ENCODE peak calls at places on chromosomes 16 and 17, in four cellular contexts. One of them, this sample, is unnamed.

GRCh38 chr17:31511176-31511540 is 119.7 kb downstream of the RAB11FIP4 start:
- DNase-seq in tibial nerve: no peak
- DNase-seq in foreskin fibroblast: no peak
- DNase-seq in GM13976: no peak
- DNase-seq in this sample: no peak

GRCh38 chr17:50190278-50191069 is 11.0 kb downstream of the COL1A1 start:
- DNase-seq in tibial nerve: no peak
- DNase-seq in foreskin fibroblast: peak
- DNase-seq in GM13976: no peak
- DNase-seq in this sample: no peak

GRCh38 chr17:266219-266618 is 84.8 kb upstream of the DOC2B start:
- DNase-seq in tibial nerve: no peak
- DNase-seq in foreskin fibroblast: no peak
- DNase-seq in GM13976: no peak
- DNase-seq in this sample: no peak

GRCh38 chr16:10597184-10597583 is 16.8 kb upstream of the EMP2 start:
- DNase-seq in tibial nerve: no peak
- DNase-seq in foreskin fibroblast: no peak
- DNase-seq in GM13976: no peak
- DNase-seq in this sample: peak

GRCh38 chr16:88430524-88431446 is 22.3 kb upstream of the ZFPM1 start:
- DNase-seq in tibial nerve: no peak
- DNase-seq in foreskin fibroblast: peak
- DNase-seq in GM13976: peak
- DNase-seq in this sample: peak

GRCh38 chr16:35510701-35511100 is 2051.3 kb downstream of the TP53TG3F start:
- DNase-seq in tibial nerve: no peak
- DNase-seq in foreskin fibroblast: no peak
- DNase-seq in GM13976: no peak
- DNase-seq in this sample: no peak

GRCh38 chr16:10817963-10818941 is at the start of gene TVP23A:
- DNase-seq in tibial nerve: no peak
- DNase-seq in foreskin fibroblast: no peak
- DNase-seq in GM13976: no peak
- DNase-seq in this sample: no peak

GRCh38 chr17:78127888-78128615 is 503 bp downstream of the TMC6 start:
- DNase-seq in tibial nerve: no peak
- DNase-seq in foreskin fibroblast: no peak
- DNase-seq in GM13976: no peak
- DNase-seq in this sample: no peak

GRCh38 chr17:77872199-77872598 is 86.3 kb upstream of the TNRC6C start:
- DNase-seq in tibial nerve: no peak
- DNase-seq in foreskin fibroblast: no peak
- DNase-seq in GM13976: no peak
- DNase-seq in this sample: no peak

GRCh38 chr16:89476811-89477261 is 13.5 kb downstream of the ANKRD11 start:
- DNase-seq in tibial nerve: no peak
- DNase-seq in foreskin fibroblast: no peak
- DNase-seq in GM13976: peak
- DNase-seq in this sample: peak

GRCh38 chr16:2467301-2468141 is 3.6 kb upstream of the NTN3 start:
- DNase-seq in tibial nerve: peak
- DNase-seq in foreskin fibroblast: peak
- DNase-seq in GM13976: peak
- DNase-seq in this sample: peak
- TF ChIP-seq CTCF in tibial nerve: no peak
- TF ChIP-seq CTCF in foreskin fibroblast: no peak
- TF ChIP-seq CTCF in GM13976: peak
- TF ChIP-seq CTCF in this sample: peak

GRCh38 chr16:3625911-3626732 is 14.7 kb upstream of the SLX4 start:
- DNase-seq in tibial nerve: no peak
- DNase-seq in foreskin fibroblast: no peak
- DNase-seq in GM13976: no peak
- DNase-seq in this sample: no peak
- TF ChIP-seq CTCF in tibial nerve: no peak
- TF ChIP-seq CTCF in foreskin fibroblast: no peak
- TF ChIP-seq CTCF in GM13976: no peak
- TF ChIP-seq CTCF in this sample: no peak

DNA sequence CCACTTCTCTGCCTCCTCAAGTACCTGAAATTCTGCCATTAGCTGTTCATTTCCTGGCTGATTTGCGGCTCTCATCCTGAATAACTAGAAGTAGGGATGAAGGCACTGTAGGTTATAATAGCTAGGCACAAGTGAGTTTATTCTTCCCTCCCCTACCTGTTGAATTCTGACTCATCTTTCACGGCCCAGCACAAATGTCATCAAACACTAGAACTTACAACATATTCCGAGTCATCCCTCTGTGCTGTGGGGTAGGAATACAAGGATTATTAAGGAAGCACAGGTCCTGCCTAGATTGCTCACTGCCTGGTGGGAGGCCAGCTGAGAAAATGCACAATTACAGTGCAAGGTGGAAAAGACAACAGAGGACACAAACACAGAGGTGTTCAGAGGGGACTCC is 103.7 kb upstream of the ASIC2 start:
- DNase-seq in tibial nerve: no peak
- DNase-seq in foreskin fibroblast: no peak
- DNase-seq in GM13976: no peak
- DNase-seq in this sample: no peak
- TF ChIP-seq CTCF in tibial nerve: no peak
- TF ChIP-seq CTCF in foreskin fibroblast: no peak
- TF ChIP-seq CTCF in GM13976: no peak
- TF ChIP-seq CTCF in this sample: no peak

GRCh38 chr16:82580293-82580900 is 46.4 kb upstream of the CDH13 start:
- DNase-seq in tibial nerve: no peak
- DNase-seq in foreskin fibroblast: peak
- DNase-seq in GM13976: no peak
- DNase-seq in this sample: no peak
- TF ChIP-seq CTCF in tibial nerve: no peak
- TF ChIP-seq CTCF in foreskin fibroblast: peak
- TF ChIP-seq CTCF in GM13976: peak
- TF ChIP-seq CTCF in this sample: peak

GRCh38 chr17:72618018-72618509 is 474.4 kb downstream of the SLC39A11 start:
- DNase-seq in tibial nerve: no peak
- DNase-seq in foreskin fibroblast: peak
- DNase-seq in GM13976: no peak
- DNase-seq in this sample: no peak
- TF ChIP-seq CTCF in tibial nerve: no peak
- TF ChIP-seq CTCF in foreskin fibroblast: no peak
- TF ChIP-seq CTCF in GM13976: no peak
- TF ChIP-seq CTCF in this sample: no peak

GRCh38 chr16:4935231-4935855 is 1.6 kb downstream of the PPL start:
- DNase-seq in tibial nerve: peak
- DNase-seq in foreskin fibroblast: peak
- DNase-seq in GM13976: no peak
- DNase-seq in this sample: no peak

GRCh38 chr16:4936991-4937781 is at the start of gene PPL:
- DNase-seq in tibial nerve: peak
- DNase-seq in foreskin fibroblast: peak
- DNase-seq in GM13976: peak
- DNase-seq in this sample: peak

GRCh38 chr16:4934591-4934990 is 2.4 kb downstream of the PPL start:
- DNase-seq in tibial nerve: no peak
- DNase-seq in foreskin fibroblast: no peak
- DNase-seq in GM13976: no peak
- DNase-seq in this sample: no peak

GRCh38 chr16:4937782-4938682 is 1.1 kb upstream of the PPL start:
- DNase-seq in tibial nerve: no peak
- DNase-seq in foreskin fibroblast: no peak
- DNase-seq in GM13976: no peak
- DNase-seq in this sample: no peak

GRCh38 chr16:4936181-4936990 is 562 bp downstream of the PPL start:
- DNase-seq in tibial nerve: no peak
- DNase-seq in foreskin fibroblast: peak
- DNase-seq in GM13976: peak
- DNase-seq in this sample: no peak
- TF ChIP-seq CTCF in tibial nerve: no peak
- TF ChIP-seq CTCF in foreskin fibroblast: peak
- TF ChIP-seq CTCF in GM13976: no peak
- TF ChIP-seq CTCF in this sample: peak